ENCODE peak calls at places on chromosomes 1 and 21, in six cellular contexts. K, N, R, G, C and Q are unnamed samples.

GRCh38 chr1:10553124-10553523 is 78.4 kb downstream of the PEX14 start:
- DNase-seq in R (no peak), N (no peak), G (no peak), K (no peak), C (no peak), Q (no peak)

GRCh38 chr1:169486281-169486904 is 649 bp upstream of the SLC19A2 start:
- DNase-seq in G (no peak), R (no peak), K (no peak), N (no peak), C (peak; percentile 42), Q (no peak)

GRCh38 chr1:224430511-224431113 is 4.0 kb downstream of the WDR26 start:
- DNase-seq in K (no peak), N (no peak), C (peak; percentile 74), R (no peak), G (peak; percentile 41), Q (no peak)

GRCh38 chr1:209879539-209879938 is 51.8 kb downstream of the UTP25 start:
- DNase-seq in K (no peak), N (no peak), R (no peak), C (peak; percentile 93), G (no peak), Q (no peak)

GRCh38 chr1:89657886-89658285 is 25.0 kb downstream of the LRRC8C start:
- DNase-seq in G (no peak), C (peak; percentile 12), K (no peak), R (no peak), N (no peak), Q (no peak)

GRCh38 chr1:45679123-45679522 is 7.2 kb downstream of the GPBP1L1 start:
- DNase-seq in N (no peak), K (no peak), R (no peak), C (peak; percentile 35), G (no peak), Q (no peak)

GRCh38 chr1:186304982-186305949 is 69.8 kb downstream of the TPR start:
- DNase-seq in N (peak; percentile 48), C (peak; percentile 46), R (no peak), G (peak; percentile 53), K (no peak), Q (no peak)

GRCh38 chr1:103120981-103121380 is 12.7 kb upstream of the COL11A1 start:
- DNase-seq in G (no peak), N (no peak), C (no peak), R (no peak), K (no peak), Q (no peak)

GRCh38 chr1:179021873-179022272 is 3.8 kb upstream of the FAM20B start:
- DNase-seq in K (no peak), C (no peak), G (peak; percentile 21), N (no peak), R (no peak), Q (no peak)

GRCh38 chr1:5658340-5659316 is 333.6 kb downstream of the NPHP4 start:
- DNase-seq in K (no peak), C (no peak), R (no peak), N (peak; percentile 55), G (no peak), Q (no peak)

GRCh38 chr1:57874426-57874825 is 450.6 kb upstream of the DAB1 start:
- DNase-seq in N (no peak), C (no peak), K (no peak), R (no peak), G (no peak), Q (no peak)

GRCh38 chr1:165960881-165961280 is 133.5 kb downstream of the UCK2 start:
- DNase-seq in N (no peak), C (no peak), R (no peak), G (no peak), K (no peak), Q (no peak)

GRCh38 chr1:239170828-239171227 is 215.5 kb upstream of the CHRM3 start:
- DNase-seq in K (no peak), G (no peak), R (no peak), N (no peak), C (no peak), Q (no peak)
- H3K27ac ChIP-seq in K (no peak overlapping the region), G (no peak overlapping the region), R (no peak overlapping the region), N (no peak overlapping the region), C (no peak overlapping the region), Q (no peak overlapping the region)

DNA sequence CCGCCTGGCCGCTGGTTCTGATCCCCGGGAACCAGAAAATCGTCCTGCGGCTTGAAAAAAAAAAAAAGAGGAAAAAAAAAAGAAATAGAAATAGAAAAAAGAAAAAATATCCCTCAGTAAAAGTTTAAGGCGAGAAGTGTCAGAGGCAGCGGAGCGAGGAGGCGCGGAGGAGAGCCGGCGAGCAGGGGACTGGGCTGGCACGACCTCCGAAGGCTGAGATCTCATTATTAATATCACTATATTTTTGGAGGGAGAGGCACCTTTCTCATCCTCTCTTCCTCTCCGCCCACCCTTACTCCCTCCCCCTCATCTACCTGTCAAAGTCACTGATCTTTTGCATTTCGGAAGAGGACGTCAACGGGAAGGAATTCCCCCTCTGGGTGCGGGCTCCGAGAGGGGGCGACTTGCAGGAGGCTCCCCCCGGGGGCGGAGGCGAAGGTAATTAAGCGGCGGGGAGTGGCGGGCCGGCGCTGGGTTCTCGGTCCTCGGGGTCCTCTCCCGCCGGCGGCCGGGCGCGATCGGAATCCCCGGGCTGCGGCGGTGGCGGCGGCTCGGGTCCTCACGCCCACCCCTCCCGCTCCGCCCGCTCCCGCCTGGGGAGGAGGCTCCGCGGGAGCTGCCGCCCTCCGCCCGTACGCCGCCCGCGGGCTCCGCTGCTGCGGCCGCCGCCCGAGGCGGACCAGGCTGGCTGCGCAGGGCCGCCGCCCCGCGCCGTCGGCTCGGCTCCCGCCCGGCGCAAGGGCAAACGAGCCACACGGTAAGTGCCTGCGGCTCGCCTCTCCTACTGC is at the start of gene NTNG1:
- DNase-seq in R (no peak), N (peak; percentile 77), K (peak; percentile 39), C (peak; percentile 64), G (no peak), Q (no peak)
- H3K4me3 ChIP-seq in R (peak within 1 kb of the TSS; percentile 49), N (peak within 1 kb of the TSS; percentile 87), K (peak within 1 kb of the TSS; percentile 65), C (peak within 1 kb of the TSS; percentile 96), G (peak within 1 kb of the TSS; percentile 46), Q (peak within 1 kb of the TSS; percentile 39)

GRCh38 chr1:69090170-69090569 is 477.6 kb upstream of the LRRC7 start:
- DNase-seq in R (no peak), C (no peak), K (no peak), N (no peak), G (no peak), Q (no peak)

GRCh38 chr1:69088556-69088955 is 479.2 kb upstream of the LRRC7 start:
- DNase-seq in N (no peak), R (no peak), G (no peak), K (no peak), C (no peak), Q (no peak)

GRCh38 chr1:69086148-69086547 is 481.6 kb upstream of the LRRC7 start:
- DNase-seq in K (no peak), G (no peak), R (no peak), C (no peak), N (no peak), Q (no peak)

GRCh38 chr1:69090752-69091151 is 477.0 kb upstream of the LRRC7 start:
- DNase-seq in K (no peak), R (no peak), N (no peak), C (no peak), G (no peak), Q (no peak)
- H3K9me3 ChIP-seq in K (peaks cover 3% of the 10 kb centered on the region), R (no peaks in the 10 kb centered on the region), N (peaks cover 9% of the 10 kb centered on the region), C (no peaks in the 10 kb centered on the region), G (no peaks in the 10 kb centered on the region), Q (peaks cover 3% of the 10 kb centered on the region)

GRCh38 chr1:115136706-115137105 is 47.4 kb upstream of the TSPAN2 start:
- DNase-seq in C (peak; percentile 41), K (no peak), G (no peak), R (no peak), N (no peak), Q (no peak)

GRCh38 chr1:115134850-115135484 is 45.7 kb upstream of the TSPAN2 start:
- DNase-seq in G (peak; percentile 40), R (peak; percentile 85), C (peak; percentile 97), N (no peak), K (no peak), Q (no peak)

GRCh38 chr1:115135681-115136080 is 46.4 kb upstream of the TSPAN2 start:
- DNase-seq in R (no peak), N (no peak), K (no peak), G (no peak), C (peak; percentile 74), Q (no peak)

GRCh38 chr1:115137191-115137590 is 47.9 kb upstream of the TSPAN2 start:
- DNase-seq in G (no peak), C (peak; percentile 55), R (no peak), K (no peak), N (no peak), Q (no peak)

GRCh38 chr1:115136106-115136505 is 46.8 kb upstream of the TSPAN2 start:
- DNase-seq in C (peak; percentile 67), G (no peak), R (no peak), N (peak; percentile 65), K (no peak), Q (no peak)
- H3K27ac ChIP-seq in C (peak overlapping the region; percentile 83), G (peak overlapping the region; percentile 84), R (peak overlapping the region; percentile 84), N (no peak overlapping the region), K (no peak overlapping the region), Q (no peak overlapping the region)

GRCh38 chr21:33019516-33019884 is 6.2 kb upstream of the OLIG2 start:
- DNase-seq in N (no peak), R (no peak), K (no peak), G (no peak), C (no peak), Q (no peak)
- H3K4me3 ChIP-seq in N (peak overlapping the region; percentile 68), R (no peak overlapping the region), K (no peak overlapping the region), G (no peak overlapping the region), C (no peak overlapping the region), Q (no peak overlapping the region)